ENCODE peak calls at places on chromosome 17, in seven cellular contexts. L is fibroblast of lung; P is CD4-positive, alpha-beta memory T cell; M is PC-9; E is PC-3; B is sigmoid colon; H is psoas muscle. X is an unnamed sample. For H3K4me1, the result is how much of the 10 kb centered on the place peaks cover.

GRCh38 chr17:4074831-4075495 is 67.9 kb downstream of the ZZEF1 start:
- DNase-seq in M (peak), L (peak), P (peak), B (no peak), H (no peak), E (peak), X (no peak)

GRCh38 chr17:21705021-21705601 is 12.8 kb downstream of the KCNJ18 start:
- DNase-seq in L (no peak), B (no peak), M (no peak), P (no peak), E (no peak), H (no peak), X (no peak)

GRCh38 chr17:55812323-55812722 is 61.5 kb downstream of the PCTP start:
- DNase-seq in H (no peak), E (no peak), M (no peak), B (no peak), P (no peak), L (no peak), X (no peak)

GRCh38 chr17:65442691-65443090 is 118.8 kb downstream of the AXIN2 start:
- DNase-seq in M (no peak), H (no peak), P (no peak), E (no peak), L (no peak), B (no peak), X (no peak)

GRCh38 chr17:18194394-18194793 is 10.8 kb downstream of the ALKBH5 start:
- DNase-seq in L (no peak), H (no peak), M (no peak), P (no peak), B (no peak), E (no peak), X (no peak)

GRCh38 chr17:75723201-75723930 is 2.1 kb downstream of the ITGB4 start:
- DNase-seq in P (no peak), E (peak), B (no peak), H (no peak), L (no peak), M (peak), X (no peak)

GRCh38 chr17:69018022-69018615 is 42.6 kb downstream of the ABCA9 start:
- DNase-seq in M (no peak), E (no peak), B (no peak), P (no peak), L (no peak), H (no peak), X (no peak)

GRCh38 chr17:29906969-29907368 is 23.1 kb downstream of the SSH2 start:
- DNase-seq in E (no peak), P (no peak), M (no peak), H (no peak), B (no peak), L (no peak), X (no peak)

GRCh38 chr17:66431910-66432309 is 129.5 kb downstream of the PRKCA start:
- DNase-seq in M (peak), E (peak), P (no peak), L (peak), H (no peak), B (no peak), X (no peak)

GRCh38 chr17:32551186-32551955 is 64.6 kb downstream of the CDK5R1 start:
- DNase-seq in B (no peak), E (peak), L (peak), M (peak), P (no peak), H (no peak), X (no peak)

GRCh38 chr17:81890447-81891302 is 711 bp downstream of the ALYREF start:
- DNase-seq in P (no peak), E (no peak), M (no peak), B (peak), H (no peak), L (no peak), X (no peak)

GRCh38 chr17:8124350-8125195 is 667 bp upstream of the HES7 start:
- DNase-seq in B (no peak), E (peak), L (peak), P (peak), M (no peak), H (no peak), X (no peak)
- H3K4me1 ChIP-seq in B (under half), E (under half), L (under half), P (half or more), M (under half), H (under half), X (half or more)

DNA sequence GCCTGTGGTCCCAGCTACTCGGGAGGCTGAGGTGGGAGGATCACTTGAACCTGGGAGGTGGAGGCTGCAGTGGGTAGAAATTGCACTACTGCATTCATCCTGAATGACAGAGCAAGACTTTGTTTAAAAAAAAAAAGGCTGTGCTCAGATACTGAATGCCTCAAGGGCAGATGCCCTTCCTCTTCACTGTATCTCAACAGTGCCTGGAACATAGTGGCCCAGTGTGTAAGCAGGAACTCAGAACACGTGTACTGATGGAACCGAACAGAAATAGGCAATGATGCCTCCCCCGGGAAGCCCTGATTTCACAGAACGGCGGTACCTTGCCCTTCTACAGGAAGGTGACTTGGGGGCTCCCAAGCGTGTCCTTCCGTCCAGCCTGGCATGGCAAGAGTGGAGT is 46.8 kb downstream of the PLXDC1 start:
- DNase-seq in L (no peak), B (no peak), M (no peak), P (no peak), H (no peak), E (no peak), X (no peak)
- H3K4me1 ChIP-seq in L (under half), B (under half), M (under half), P (under half), H (under half), E (under half), X (under half)

GRCh38 chr17:36923814-36924221 is 13.5 kb upstream of the LHX1 start:
- DNase-seq in B (no peak), H (no peak), P (no peak), L (peak), E (peak), M (peak), X (no peak)
- H3K4me1 ChIP-seq in B (under half), H (under half), P (under half), L (under half), E (under half), M (half or more), X (under half)

DNA sequence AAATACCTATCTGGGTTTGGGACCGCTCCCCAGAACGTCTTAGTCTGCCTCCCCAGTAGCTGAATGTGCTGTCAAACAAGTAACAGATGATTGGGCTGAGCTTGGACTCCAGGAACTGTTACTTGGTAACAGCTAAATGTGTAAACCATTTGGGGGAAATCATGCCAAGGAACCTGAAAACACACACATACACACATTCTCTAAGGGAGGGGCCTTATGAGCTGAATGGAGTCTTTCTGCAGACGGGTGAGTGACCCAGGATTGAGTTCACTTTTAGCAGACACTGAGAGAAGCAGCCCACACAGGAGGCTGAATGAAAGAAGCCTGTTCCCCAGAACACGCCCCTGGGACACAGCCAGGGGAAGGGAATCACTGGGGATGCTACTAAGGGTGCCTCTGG is 1.6 kb downstream of the ACLY start:
- DNase-seq in B (no peak), E (peak), L (peak), H (no peak), M (no peak), P (no peak), X (no peak)
- H3K4me1 ChIP-seq in B (under half), E (under half), L (under half), H (under half), M (under half), P (under half), X (under half)

GRCh38 chr17:42378597-42379594 is 9.3 kb downstream of the STAT3 start:
- DNase-seq in B (peak), L (peak), E (no peak), H (no peak), P (peak), M (no peak), X (no peak)
- H3K4me1 ChIP-seq in B (under half), L (under half), E (under half), H (half or more), P (under half), M (under half), X (under half)

GRCh38 chr17:59361916-59362810 is 30.7 kb downstream of the YPEL2 start:
- DNase-seq in M (peak), L (peak), B (peak), E (peak), H (no peak), P (peak), X (no peak)
- H3K4me1 ChIP-seq in M (half or more), L (under half), B (under half), E (under half), H (half or more), P (half or more), X (half or more)

GRCh38 chr17:57340160-57340981 is 84.0 kb downstream of the MSI2 start:
- DNase-seq in L (no peak), H (no peak), E (no peak), M (no peak), P (no peak), B (no peak), X (no peak)

GRCh38 chr17:57335195-57335792 is 79.0 kb downstream of the MSI2 start:
- DNase-seq in M (no peak), L (no peak), E (no peak), H (no peak), B (no peak), P (no peak), X (no peak)

GRCh38 chr17:57337390-57337789 is 81.1 kb downstream of the MSI2 start:
- DNase-seq in P (no peak), M (no peak), E (no peak), L (no peak), B (no peak), H (no peak), X (no peak)

GRCh38 chr17:57341611-57342010 is 85.3 kb downstream of the MSI2 start:
- DNase-seq in H (no peak), B (no peak), M (no peak), E (no peak), P (no peak), L (no peak), X (no peak)

GRCh38 chr17:57338257-57338919 is 82.1 kb downstream of the MSI2 start:
- DNase-seq in L (no peak), B (no peak), E (no peak), H (no peak), M (no peak), P (no peak), X (no peak)
- H3K4me1 ChIP-seq in L (under half), B (under half), E (under half), H (under half), M (under half), P (under half), X (under half)

DNA sequence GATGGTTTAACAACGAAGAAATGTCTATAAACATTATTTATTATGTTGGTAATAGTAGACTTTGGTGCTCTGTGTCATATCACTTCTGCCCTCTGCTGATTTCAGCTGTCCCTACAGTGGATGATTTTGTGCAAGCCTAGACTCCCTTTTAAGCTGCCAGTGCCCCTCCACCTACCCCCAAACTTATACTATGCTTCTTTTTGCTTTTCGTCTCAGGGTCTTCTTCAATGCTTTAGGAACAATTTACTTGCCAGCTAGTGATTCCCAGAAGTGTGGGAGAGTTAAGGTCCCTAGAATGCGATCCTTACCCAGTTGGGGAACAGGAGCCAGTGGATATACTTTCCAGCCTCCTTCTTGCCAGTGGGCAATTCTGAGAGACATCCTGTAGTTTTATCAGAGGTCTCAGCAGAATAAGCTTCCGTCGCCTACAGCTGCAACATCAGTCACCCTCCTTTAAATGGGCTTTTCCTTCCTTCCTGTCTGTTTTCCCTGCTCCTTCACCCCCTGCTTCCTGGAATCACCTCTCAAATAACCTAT is 4.1 kb downstream of the ICAM2 start:
- DNase-seq in H (no peak), E (no peak), L (no peak), P (no peak), M (no peak), B (no peak), X (no peak)
- H3K4me1 ChIP-seq in H (under half), E (under half), L (under half), P (half or more), M (under half), B (under half), X (under half)

DNA sequence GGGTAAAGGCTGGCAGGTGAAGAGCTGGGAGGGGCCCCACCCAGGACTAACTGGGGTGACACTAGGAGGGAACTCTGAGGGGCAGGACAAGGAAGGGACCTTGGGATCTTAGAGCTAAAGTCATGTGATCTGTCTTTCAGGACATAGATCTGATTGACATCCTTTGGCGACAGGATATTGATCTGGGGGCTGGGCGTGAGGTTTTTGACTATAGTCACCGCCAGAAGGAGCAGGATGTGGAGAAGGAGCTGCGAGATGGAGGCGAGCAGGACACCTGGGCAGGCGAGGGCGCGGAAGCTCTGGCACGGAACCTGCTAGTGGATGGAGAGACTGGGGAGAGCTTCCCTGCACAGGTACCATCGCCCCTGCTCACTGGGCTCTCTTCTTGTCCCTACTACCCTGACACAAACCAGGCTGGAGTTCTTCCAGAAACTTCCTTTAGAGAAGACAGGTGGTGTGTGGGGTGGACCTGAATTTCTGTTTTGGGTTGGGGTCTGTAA is 8.1 kb downstream of the NFE2L1 start:
- DNase-seq in L (no peak), H (no peak), B (no peak), E (no peak), M (no peak), P (no peak), X (no peak)
- H3K4me1 ChIP-seq in L (under half), H (half or more), B (under half), E (under half), M (under half), P (under half), X (under half)